ENCODE peak calls at places on chromosome 3, in six cellular contexts. Z is sciatic nerve; B is nephron progenitor cell; I is keratinocyte; A is naive thymus-derived CD8-positive, alpha-beta T cell; D is NCI-H187 treated with DMSO at 0.1 percent for 48 hours. M is an unnamed sample.

GRCh38 chr3:32392530-32393302 is 1.1 kb downstream of the CMTM7 start:
- DNase-seq in Z (peak; percentile 75), B (no peak), I (no peak), A (no peak), D (no peak), M (no peak)

GRCh38 chr3:53721187-53721946 is 124.9 kb downstream of the CHDH start:
- DNase-seq in Z (no peak), B (no peak), I (no peak), A (no peak), D (no peak), M (peak; percentile 64)

GRCh38 chr3:52796411-52796810 is 1.8 kb downstream of the ITIH3 start:
- DNase-seq in Z (no peak), B (no peak), I (no peak), A (no peak), D (no peak), M (no peak)

GRCh38 chr3:42651248-42652091 is 2.0 kb upstream of the ZBTB47 start:
- DNase-seq in Z (peak; percentile 51), B (no peak), I (no peak), A (no peak), D (no peak), M (peak; percentile 45)

GRCh38 chr3:120039642-120040610 is 54.3 kb downstream of the GSK3B start:
- DNase-seq in Z (no peak), B (peak; percentile 18), I (no peak), A (no peak), D (no peak), M (peak; percentile 16)

GRCh38 chr3:172102123-172102882 is 62.9 kb downstream of the FNDC3B start:
- DNase-seq in Z (no peak), B (no peak), I (no peak), A (peak; percentile 63), D (no peak), M (no peak)

GRCh38 chr3:124510290-124510689 is 220.0 kb upstream of the UMPS start:
- DNase-seq in Z (no peak), B (no peak), I (no peak), A (no peak), D (no peak), M (no peak)

GRCh38 chr3:149908558-149908957 is 62.1 kb downstream of the PFN2 start:
- DNase-seq in Z (no peak), B (no peak), I (no peak), A (no peak), D (no peak), M (no peak)

GRCh38 chr3:145383416-145383815 is 777.6 kb downstream of the PLOD2 start:
- DNase-seq in Z (no peak), B (no peak), I (no peak), A (no peak), D (no peak), M (no peak)

GRCh38 chr3:49925485-49925884 is 4.1 kb downstream of the MON1A start:
- DNase-seq in Z (no peak), B (no peak), I (no peak), A (no peak), D (no peak), M (no peak)

GRCh38 chr3:59472541-59472940 is 422.7 kb upstream of the CFAP20DC start:
- DNase-seq in Z (no peak), B (no peak), I (no peak), A (no peak), D (no peak), M (no peak)

GRCh38 chr3:2765002-2765579 is 345.1 kb downstream of the IL5RA start:
- DNase-seq in Z (no peak), B (peak; percentile 12), I (no peak), A (peak; percentile 8), D (peak; percentile 19), M (peak; percentile 28)

GRCh38 chr3:71189480-71189879 is 394.0 kb downstream of the FOXP1 start:
- DNase-seq in Z (no peak), B (no peak), I (no peak), A (no peak), D (no peak), M (no peak)

GRCh38 chr3:171005648-171006047 is 20.9 kb downstream of the SLC2A2 start:
- DNase-seq in Z (no peak), B (no peak), I (no peak), A (no peak), D (no peak), M (no peak)

GRCh38 chr3:17065881-17066280 is 181.1 kb downstream of the PLCL2 start:
- DNase-seq in Z (no peak), B (no peak), I (no peak), A (no peak), D (no peak), M (no peak)

GRCh38 chr3:182245059-182245458 is 533.3 kb downstream of the SOX2 start:
- DNase-seq in Z (no peak), B (no peak), I (no peak), A (no peak), D (no peak), M (no peak)

GRCh38 chr3:15556512-15556911 is 35.0 kb upstream of the COLQ start:
- DNase-seq in Z (no peak), B (no peak), I (no peak), A (no peak), D (no peak), M (no peak)

GRCh38 chr3:100496711-100497261 is 4.4 kb downstream of the TMEM45A start:
- DNase-seq in Z (no peak), B (no peak), I (peak; percentile 40), A (no peak), D (no peak), M (no peak)

GRCh38 chr3:85912981-85913380 is 954.2 kb downstream of the CADM2 start:
- DNase-seq in Z (no peak), B (no peak), I (no peak), A (no peak), D (no peak), M (no peak)

GRCh38 chr3:142647856-142648255 is 51.7 kb downstream of the PLS1 start:
- DNase-seq in Z (no peak), B (no peak), I (peak; percentile 17), A (no peak), D (no peak), M (no peak)

GRCh38 chr3:149705416-149705815 is 46.9 kb downstream of the COMMD2 start:
- DNase-seq in Z (no peak), B (no peak), I (no peak), A (no peak), D (no peak), M (no peak)

M was measured in H7.